ENCODE peak calls at places on chromosomes 7 and 10, in nine cellular contexts. T is renal cortical epithelial cell; U is EH; J is activated CD4-positive, alpha-beta T cell treated with anti-CD3 and anti-CD28 coated beads, Interleukin-2, amount 50 U/mL, for 24 hours; N is MCF 10A; Z is kidney tubule cell; R is AG10803; V is cardiac fibroblast; Q is C1 segment of cervical spinal cord. B is an unnamed sample.

GRCh38 chr10:132275426-132276178 is 32.1 kb downstream of the STK32C start:
- DNase-seq in T (no peak), U (no peak), J (no peak), N (no peak), Z (no peak), R (no peak), V (no peak), Q (no peak), B (no peak)

GRCh38 chr10:15745748-15746147 is 26.0 kb upstream of the ITGA8 start:
- DNase-seq in T (no peak), U (peak; percentile 55), J (no peak), N (no peak), Z (no peak), R (peak; percentile 94), V (peak; percentile 89), Q (no peak), B (no peak)

GRCh38 chr7:130648580-130648979 is 20.0 kb downstream of the COPG2 start:
- DNase-seq in T (no peak), U (no peak), J (no peak), N (no peak), Z (no peak), R (no peak), V (no peak), Q (no peak), B (no peak)

GRCh38 chr7:6579446-6579845 is 2.2 kb downstream of the ZDHHC4 start:
- DNase-seq in T (no peak), U (peak; percentile 63), J (no peak), N (no peak), Z (peak; percentile 48), R (peak; percentile 11), V (no peak), Q (no peak), B (no peak)

GRCh38 chr10:133000648-133001047 is 58.3 kb upstream of the CFAP46 start:
- DNase-seq in T (no peak), U (no peak), J (no peak), N (no peak), Z (no peak), R (no peak), V (no peak), Q (no peak), B (no peak)

GRCh38 chr7:5443678-5444077 is 20.0 kb upstream of the TNRC18 start:
- DNase-seq in T (no peak), U (no peak), J (no peak), N (no peak), Z (no peak), R (no peak), V (no peak), Q (no peak), B (no peak)

GRCh38 chr10:50224330-50224952 is 26.9 kb downstream of the ASAH2 start:
- DNase-seq in T (peak; percentile 57), U (peak; percentile 73), J (peak; percentile 30), N (peak; percentile 84), Z (peak; percentile 65), R (peak; percentile 61), V (peak; percentile 68), Q (no peak), B (peak; percentile 12)

GRCh38 chr10:8053446-8054242 is 844 bp upstream of the GATA3 start:
- DNase-seq in T (peak; percentile 18), U (peak; percentile 85), J (peak; percentile 92), N (peak; percentile 88), Z (peak; percentile 77), R (peak; percentile 65), V (peak; percentile 86), Q (peak; percentile 66), B (peak; percentile 96)

GRCh38 chr7:29091121-29091601 is 55.2 kb downstream of the CPVL start:
- DNase-seq in T (no peak), U (peak; percentile 3), J (no peak), N (no peak), Z (no peak), R (no peak), V (peak; percentile 71), Q (no peak), B (no peak)

GRCh38 chr7:43649755-43650274 is 66.9 kb downstream of the STK17A start:
- DNase-seq in T (peak; percentile 86), U (peak; percentile 44), J (peak; percentile 55), N (peak; percentile 67), Z (peak; percentile 79), R (no peak), V (no peak), Q (no peak), B (no peak)

GRCh38 chr7:135757719-135758411 is 9.3 kb upstream of the FAM180A start:
- DNase-seq in T (no peak), U (peak; percentile 83), J (no peak), N (peak; percentile 58), Z (no peak), R (peak; percentile 95), V (peak; percentile 94), Q (peak; percentile 9), B (no peak)

GRCh38 chr7:24972991-24973390 is 7.0 kb downstream of the OSBPL3 start:
- DNase-seq in T (no peak), U (peak; percentile 68), J (no peak), N (no peak), Z (no peak), R (peak; percentile 53), V (no peak), Q (no peak), B (no peak)

GRCh38 chr7:22193361-22194016 is 163.5 kb downstream of the RAPGEF5 start:
- DNase-seq in T (peak; percentile 18), U (peak; percentile 38), J (no peak), N (no peak), Z (peak; percentile 6), R (peak; percentile 40), V (peak; percentile 26), Q (peak; percentile 70), B (peak; percentile 62)

GRCh38 chr7:158586499-158587191 is 978 bp downstream of the PTPRN2 start:
- DNase-seq in T (no peak), U (no peak), J (no peak), N (no peak), Z (no peak), R (no peak), V (no peak), Q (no peak), B (peak; percentile 25)

GRCh38 chr7:116924741-116925140 is 28.6 kb upstream of the ST7 start:
- DNase-seq in T (peak; percentile 16), U (no peak), J (no peak), N (no peak), Z (no peak), R (no peak), V (no peak), Q (no peak), B (no peak)

GRCh38 chr7:131897016-131897789 is 340.8 kb upstream of the PODXL start:
- DNase-seq in T (peak; percentile 84), U (peak; percentile 87), J (no peak), N (peak; percentile 80), Z (peak; percentile 69), R (peak; percentile 63), V (peak; percentile 52), Q (no peak), B (peak; percentile 50)

GRCh38 chr7:149175150-149175549 is 20.2 kb upstream of the ZNF282 start:
- DNase-seq in T (no peak), U (no peak), J (no peak), N (no peak), Z (no peak), R (no peak), V (no peak), Q (no peak), B (no peak)

GRCh38 chr10:48625013-48625412 is 20.1 kb upstream of the ARHGAP22 start:
- DNase-seq in T (peak; percentile 59), U (peak; percentile 59), J (no peak), N (no peak), Z (peak; percentile 85), R (peak; percentile 20), V (no peak), Q (no peak), B (no peak)

GRCh38 chr10:108775911-108776475 is 1147.3 kb downstream of the XPNPEP1 start:
- DNase-seq in T (no peak), U (no peak), J (no peak), N (peak; percentile 21), Z (no peak), R (peak; percentile 23), V (no peak), Q (no peak), B (no peak)

GRCh38 chr10:83012866-83013265 is 1126.4 kb upstream of the GHITM start:
- DNase-seq in T (no peak), U (peak; percentile 56), J (no peak), N (peak; percentile 57), Z (peak; percentile 3), R (peak; percentile 24), V (no peak), Q (no peak), B (no peak)

GRCh38 chr10:93333278-93333978 is 148.7 kb downstream of the MYOF start:
- DNase-seq in T (no peak), U (no peak), J (no peak), N (peak; percentile 40), Z (no peak), R (no peak), V (no peak), Q (no peak), B (no peak)